ENCODE peak calls at places on chromosomes 6 and 20, in six cellular contexts. One of them, this sample, is unnamed.
A peak's percentile ranks its signal among the peaks of the same experiment; 100 is the strongest.

GRCh38 chr6:148677594-148678476 is 69.0 kb upstream of the UST start:
- DNase-seq in Peyer's patch: peak; percentile 62
- DNase-seq in cardiac muscle cell: no peak
- DNase-seq in fibroblast of villous mesenchyme: no peak
- DNase-seq in Panc1: no peak
- DNase-seq in K562: no peak
- DNase-seq in this sample: no peak

GRCh38 chr6:13794184-13794583 is 20.2 kb downstream of the MCUR1 start:
- DNase-seq in Peyer's patch: no peak
- DNase-seq in cardiac muscle cell: peak; percentile 75
- DNase-seq in fibroblast of villous mesenchyme: peak; percentile 33
- DNase-seq in Panc1: no peak
- DNase-seq in K562: no peak
- DNase-seq in this sample: no peak

GRCh38 chr6:22006795-22007194 is 290.0 kb downstream of the PRL start:
- DNase-seq in Peyer's patch: no peak
- DNase-seq in cardiac muscle cell: no peak
- DNase-seq in fibroblast of villous mesenchyme: no peak
- DNase-seq in Panc1: no peak
- DNase-seq in K562: no peak
- DNase-seq in this sample: no peak

GRCh38 chr20:50151034-50151743 is 2.3 kb downstream of the PEDS1 start:
- DNase-seq in Peyer's patch: no peak
- DNase-seq in cardiac muscle cell: no peak
- DNase-seq in fibroblast of villous mesenchyme: no peak
- DNase-seq in Panc1: no peak
- DNase-seq in K562: no peak
- DNase-seq in this sample: no peak

GRCh38 chr6:54294965-54295532 is 13.2 kb upstream of the TINAG start:
- DNase-seq in Peyer's patch: no peak
- DNase-seq in cardiac muscle cell: no peak
- DNase-seq in fibroblast of villous mesenchyme: no peak
- DNase-seq in Panc1: no peak
- DNase-seq in K562: no peak
- DNase-seq in this sample: no peak

GRCh38 chr20:34512266-34512954 is 3.8 kb upstream of the DYNLRB1 start:
- DNase-seq in Peyer's patch: no peak
- DNase-seq in cardiac muscle cell: no peak
- DNase-seq in fibroblast of villous mesenchyme: peak; percentile 23
- DNase-seq in Panc1: no peak
- DNase-seq in K562: no peak
- DNase-seq in this sample: peak; percentile 84

GRCh38 chr6:9086331-9086730 is 651.0 kb upstream of the SLC35B3 start:
- DNase-seq in Peyer's patch: no peak
- DNase-seq in cardiac muscle cell: no peak
- DNase-seq in fibroblast of villous mesenchyme: no peak
- DNase-seq in Panc1: no peak
- DNase-seq in K562: no peak
- DNase-seq in this sample: no peak

GRCh38 chr20:19726126-19726525 is 31.9 kb upstream of the RIN2 start:
- DNase-seq in Peyer's patch: no peak
- DNase-seq in cardiac muscle cell: peak; percentile 28
- DNase-seq in fibroblast of villous mesenchyme: no peak
- DNase-seq in Panc1: no peak
- DNase-seq in K562: no peak
- DNase-seq in this sample: no peak

GRCh38 chr20:60486345-60486744 is 528.1 kb downstream of the CDH26 start:
- DNase-seq in Peyer's patch: no peak
- DNase-seq in cardiac muscle cell: no peak
- DNase-seq in fibroblast of villous mesenchyme: no peak
- DNase-seq in Panc1: no peak
- DNase-seq in K562: no peak
- DNase-seq in this sample: no peak

GRCh38 chr6:4611441-4612129 is 164.6 kb upstream of the CDYL start:
- DNase-seq in Peyer's patch: no peak
- DNase-seq in cardiac muscle cell: no peak
- DNase-seq in fibroblast of villous mesenchyme: peak; percentile 90
- DNase-seq in Panc1: no peak
- DNase-seq in K562: no peak
- DNase-seq in this sample: no peak

GRCh38 chr6:1055015-1055921 is 256.6 kb upstream of the FOXQ1 start:
- DNase-seq in Peyer's patch: no peak
- DNase-seq in cardiac muscle cell: no peak
- DNase-seq in fibroblast of villous mesenchyme: no peak
- DNase-seq in Panc1: no peak
- DNase-seq in K562: no peak
- DNase-seq in this sample: no peak

GRCh38 chr20:38303908-38304379 is at the start of gene BPI:
- DNase-seq in Peyer's patch: no peak
- DNase-seq in cardiac muscle cell: peak; percentile 46
- DNase-seq in fibroblast of villous mesenchyme: no peak
- DNase-seq in Panc1: no peak
- DNase-seq in K562: no peak
- DNase-seq in this sample: no peak

GRCh38 chr6:50390416-50390815 is 322.9 kb upstream of the TFAP2D start:
- DNase-seq in Peyer's patch: no peak
- DNase-seq in cardiac muscle cell: no peak
- DNase-seq in fibroblast of villous mesenchyme: no peak
- DNase-seq in Panc1: no peak
- DNase-seq in K562: no peak
- DNase-seq in this sample: no peak

GRCh38 chr6:52213127-52213526 is 27.0 kb downstream of the IL17A start:
- DNase-seq in Peyer's patch: no peak
- DNase-seq in cardiac muscle cell: no peak
- DNase-seq in fibroblast of villous mesenchyme: no peak
- DNase-seq in Panc1: no peak
- DNase-seq in K562: no peak
- DNase-seq in this sample: no peak

GRCh38 chr6:165961236-165961751 is 206.4 kb downstream of the TBXT start:
- DNase-seq in Peyer's patch: no peak
- DNase-seq in cardiac muscle cell: no peak
- DNase-seq in fibroblast of villous mesenchyme: no peak
- DNase-seq in Panc1: no peak
- DNase-seq in K562: no peak
- DNase-seq in this sample: no peak

GRCh38 chr20:51953731-51954340 is 151.5 kb upstream of the SALL4 start:
- DNase-seq in Peyer's patch: no peak
- DNase-seq in cardiac muscle cell: no peak
- DNase-seq in fibroblast of villous mesenchyme: no peak
- DNase-seq in Panc1: no peak
- DNase-seq in K562: no peak
- DNase-seq in this sample: no peak

GRCh38 chr6:105838156-105838555 is 248.0 kb upstream of the PRDM1 start:
- DNase-seq in Peyer's patch: no peak
- DNase-seq in cardiac muscle cell: no peak
- DNase-seq in fibroblast of villous mesenchyme: peak; percentile 6
- DNase-seq in Panc1: no peak
- DNase-seq in K562: no peak
- DNase-seq in this sample: no peak

GRCh38 chr6:42352856-42353564 is 98.7 kb downstream of the TRERF1 start:
- DNase-seq in Peyer's patch: peak; percentile 31
- DNase-seq in cardiac muscle cell: peak; percentile 42
- DNase-seq in fibroblast of villous mesenchyme: no peak
- DNase-seq in Panc1: no peak
- DNase-seq in K562: no peak
- DNase-seq in this sample: no peak

GRCh38 chr20:63828124-63828523 is 2.9 kb downstream of the ZBTB46 start:
- DNase-seq in Peyer's patch: no peak
- DNase-seq in cardiac muscle cell: no peak
- DNase-seq in fibroblast of villous mesenchyme: no peak
- DNase-seq in Panc1: no peak
- DNase-seq in K562: no peak
- DNase-seq in this sample: no peak

GRCh38 chr20:53706511-53707031 is 112.9 kb upstream of the ZNF217 start:
- DNase-seq in Peyer's patch: no peak
- DNase-seq in cardiac muscle cell: peak; percentile 55
- DNase-seq in fibroblast of villous mesenchyme: peak; percentile 94
- DNase-seq in Panc1: no peak
- DNase-seq in K562: no peak
- DNase-seq in this sample: no peak

GRCh38 chr6:39074486-39074885 is 25.9 kb downstream of the GLP1R start:
- DNase-seq in Peyer's patch: peak; percentile 32
- DNase-seq in cardiac muscle cell: no peak
- DNase-seq in fibroblast of villous mesenchyme: no peak
- DNase-seq in Panc1: no peak
- DNase-seq in K562: no peak
- DNase-seq in this sample: no peak

GRCh38 chr6:152338335-152339125 is 298.6 kb downstream of the SYNE1 start:
- DNase-seq in Peyer's patch: peak; percentile 79
- DNase-seq in cardiac muscle cell: peak; percentile 52
- DNase-seq in fibroblast of villous mesenchyme: peak; percentile 49
- DNase-seq in Panc1: peak; percentile 45
- DNase-seq in K562: peak; percentile 41
- DNase-seq in this sample: no peak

GRCh38 chr6:32867022-32867477 is 13.1 kb downstream of the PSMB9 start:
- DNase-seq in Peyer's patch: peak; percentile 62
- DNase-seq in cardiac muscle cell: no peak
- DNase-seq in fibroblast of villous mesenchyme: no peak
- DNase-seq in Panc1: no peak
- DNase-seq in K562: no peak
- DNase-seq in this sample: no peak

GRCh38 chr20:57220187-57221165 is 46.0 kb downstream of the BMP7 start:
- DNase-seq in Peyer's patch: no peak
- DNase-seq in cardiac muscle cell: no peak
- DNase-seq in fibroblast of villous mesenchyme: no peak
- DNase-seq in Panc1: no peak
- DNase-seq in K562: no peak
- DNase-seq in this sample: no peak

GRCh38 chr6:107866606-107867301 is 42.6 kb upstream of the SCML4 start:
- DNase-seq in Peyer's patch: peak; percentile 52
- DNase-seq in cardiac muscle cell: peak; percentile 55
- DNase-seq in fibroblast of villous mesenchyme: peak; percentile 36
- DNase-seq in Panc1: no peak
- DNase-seq in K562: no peak
- DNase-seq in this sample: no peak

GRCh38 chr6:36924131-36924530 is 30.4 kb upstream of the PI16 start:
- DNase-seq in Peyer's patch: no peak
- DNase-seq in cardiac muscle cell: no peak
- DNase-seq in fibroblast of villous mesenchyme: peak; percentile 78
- DNase-seq in Panc1: no peak
- DNase-seq in K562: no peak
- DNase-seq in this sample: no peak

GRCh38 chr6:29830409-29830808 is 2.8 kb downstream of the HLA-G start:
- DNase-seq in Peyer's patch: no peak
- DNase-seq in cardiac muscle cell: no peak
- DNase-seq in fibroblast of villous mesenchyme: no peak
- DNase-seq in Panc1: no peak
- DNase-seq in K562: no peak
- DNase-seq in this sample: no peak

GRCh38 chr6:29826271-29826670 is 1.4 kb upstream of the HLA-G start:
- DNase-seq in Peyer's patch: no peak
- DNase-seq in cardiac muscle cell: no peak
- DNase-seq in fibroblast of villous mesenchyme: no peak
- DNase-seq in Panc1: no peak
- DNase-seq in K562: no peak
- DNase-seq in this sample: peak; percentile 18

GRCh38 chr6:29829766-29830165 is 2.1 kb downstream of the HLA-G start:
- DNase-seq in Peyer's patch: no peak
- DNase-seq in cardiac muscle cell: no peak
- DNase-seq in fibroblast of villous mesenchyme: no peak
- DNase-seq in Panc1: no peak
- DNase-seq in K562: no peak
- DNase-seq in this sample: no peak

GRCh38 chr6:29827579-29828470 is at the start of gene HLA-G:
- DNase-seq in Peyer's patch: no peak
- DNase-seq in cardiac muscle cell: no peak
- DNase-seq in fibroblast of villous mesenchyme: no peak
- DNase-seq in Panc1: no peak
- DNase-seq in K562: no peak
- DNase-seq in this sample: no peak

DNA sequence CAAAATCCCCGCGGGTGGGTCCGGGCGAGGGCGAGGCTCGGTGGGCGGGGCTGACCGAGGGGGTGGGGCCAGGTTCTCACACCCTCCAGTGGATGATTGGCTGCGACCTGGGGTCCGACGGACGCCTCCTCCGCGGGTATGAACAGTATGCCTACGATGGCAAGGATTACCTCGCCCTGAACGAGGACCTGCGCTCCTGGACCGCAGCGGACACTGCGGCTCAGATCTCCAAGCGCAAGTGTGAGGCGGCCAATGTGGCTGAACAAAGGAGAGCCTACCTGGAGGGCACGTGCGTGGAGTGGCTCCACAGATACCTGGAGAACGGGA is 809 bp downstream of the HLA-G start:
- DNase-seq in Peyer's patch: no peak
- DNase-seq in cardiac muscle cell: no peak
- DNase-seq in fibroblast of villous mesenchyme: no peak
- DNase-seq in Panc1: no peak
- DNase-seq in K562: peak; percentile 64
- DNase-seq in this sample: no peak
- H3K4me3 ChIP-seq in Peyer's patch: peak overlapping the region; percentile 28
- H3K4me3 ChIP-seq in cardiac muscle cell: peak overlapping the region; percentile 20
- H3K4me3 ChIP-seq in fibroblast of villous mesenchyme: no peak overlapping the region
- H3K4me3 ChIP-seq in Panc1: no peak overlapping the region
- H3K4me3 ChIP-seq in K562: no peak overlapping the region
- H3K4me3 ChIP-seq in this sample: peak overlapping the region; percentile 39

GRCh38 chr6:45658958-45659357 is 281.2 kb upstream of the SUPT3H start:
- DNase-seq in Peyer's patch: no peak
- DNase-seq in cardiac muscle cell: no peak
- DNase-seq in fibroblast of villous mesenchyme: no peak
- DNase-seq in Panc1: no peak
- DNase-seq in K562: no peak
- DNase-seq in this sample: no peak
- TF ChIP-seq CTCF in Peyer's patch: no peak
- TF ChIP-seq CTCF in cardiac muscle cell: no peak
- TF ChIP-seq CTCF in fibroblast of villous mesenchyme: no peak
- TF ChIP-seq CTCF in Panc1: no peak
- TF ChIP-seq CTCF in K562: no peak
- TF ChIP-seq CTCF in this sample: no peak

GRCh38 chr6:30617565-30618269 is at the start of gene MRPS18B:
- DNase-seq in Peyer's patch: peak; percentile 99
- DNase-seq in cardiac muscle cell: peak; percentile 99
- DNase-seq in fibroblast of villous mesenchyme: peak; percentile 98
- DNase-seq in Panc1: peak; percentile 97
- DNase-seq in K562: peak; percentile 93
- DNase-seq in this sample: peak; percentile 93
- H3K4me3 ChIP-seq in Peyer's patch: peak within 1 kb of the TSS; percentile 86
- H3K4me3 ChIP-seq in cardiac muscle cell: peak within 1 kb of the TSS; percentile 83
- H3K4me3 ChIP-seq in fibroblast of villous mesenchyme: peak within 1 kb of the TSS; percentile 98
- H3K4me3 ChIP-seq in Panc1: peak within 1 kb of the TSS; percentile 71
- H3K4me3 ChIP-seq in K562: peak within 1 kb of the TSS; percentile 68
- H3K4me3 ChIP-seq in this sample: peak within 1 kb of the TSS; percentile 85

DNA sequence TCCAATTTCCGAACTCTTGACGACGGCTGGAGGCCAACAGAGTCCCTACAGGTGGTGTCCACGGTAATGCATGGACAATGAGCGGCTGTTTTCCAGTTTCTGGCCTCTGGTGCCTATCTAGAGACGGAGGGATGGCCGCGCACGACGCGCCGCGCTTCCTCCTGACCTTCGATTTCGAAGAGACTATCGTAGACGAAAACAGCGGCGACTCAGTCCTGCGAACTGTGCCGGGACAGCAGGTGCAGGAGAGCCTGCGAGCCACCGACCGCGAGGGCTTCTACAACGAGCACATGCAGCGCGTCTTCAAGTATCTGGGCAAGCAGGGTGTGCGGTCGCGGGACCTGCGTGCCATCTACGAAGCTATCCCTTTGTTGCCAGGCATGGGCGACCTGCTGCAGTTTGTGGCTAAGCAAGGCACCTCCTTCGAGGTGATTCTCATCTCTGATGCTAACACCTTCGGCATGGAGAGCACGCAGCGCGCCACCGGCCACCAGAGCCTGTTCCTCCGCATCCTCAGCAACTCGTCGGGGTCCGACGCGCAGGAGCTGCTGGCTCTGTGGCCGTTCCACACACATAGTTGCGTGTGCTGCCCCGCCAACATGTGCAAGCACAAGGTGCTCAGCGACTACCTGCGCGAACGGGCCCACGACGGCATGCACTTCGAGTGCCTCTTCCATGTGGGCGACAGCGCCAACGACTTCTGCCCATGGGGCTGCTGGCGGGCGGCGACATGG is 169.4 kb downstream of the CDK19 start:
- DNase-seq in Peyer's patch: no peak
- DNase-seq in cardiac muscle cell: no peak
- DNase-seq in fibroblast of villous mesenchyme: no peak
- DNase-seq in Panc1: no peak
- DNase-seq in K562: no peak
- DNase-seq in this sample: no peak
- TF ChIP-seq CTCF in Peyer's patch: no peak
- TF ChIP-seq CTCF in cardiac muscle cell: no peak
- TF ChIP-seq CTCF in fibroblast of villous mesenchyme: no peak
- TF ChIP-seq CTCF in Panc1: no peak
- TF ChIP-seq CTCF in K562: no peak
- TF ChIP-seq CTCF in this sample: no peak